ENCODE peak calls at places on chromosomes 16 and 17, in four cellular contexts. T is GM12864, U is brain microvascular endothelial cell, I is endodermal cell. C is an unnamed sample.

GRCh38 chr17:83072600-83073358 is 6.6 kb upstream of the METRNL start:
- DNase-seq in T (no peak), U (no peak), I (peak), C (no peak)

GRCh38 chr16:85394511-85395206 is 218.5 kb upstream of the GSE1 start:
- DNase-seq in T (no peak), U (no peak), I (no peak), C (no peak)

GRCh38 chr17:43558805-43559160 is 12.6 kb upstream of the ETV4 start:
- DNase-seq in T (no peak), U (no peak), I (no peak), C (no peak)

GRCh38 chr16:23141959-23142740 is 7.1 kb downstream of the USP31 start:
- DNase-seq in T (no peak), U (no peak), I (no peak), C (no peak)

GRCh38 chr17:82342361-82343079 is 9.0 kb upstream of the SECTM1 start:
- DNase-seq in T (no peak), U (no peak), I (no peak), C (no peak)

GRCh38 chr17:45640141-45640850 is 143.8 kb upstream of the CRHR1 start:
- DNase-seq in T (peak), U (peak), I (peak), C (peak)

GRCh38 chr16:71359431-71359830 is 908 bp downstream of the CALB2 start:
- DNase-seq in T (no peak), U (no peak), I (no peak), C (no peak)

GRCh38 chr17:50649042-50649908 is 14.6 kb downstream of the ABCC3 start:
- DNase-seq in T (no peak), U (no peak), I (no peak), C (no peak)

GRCh38 chr16:65453646-65454045 is 331.8 kb upstream of the CDH11 start:
- DNase-seq in T (no peak), U (no peak), I (no peak), C (no peak)

GRCh38 chr17:1727258-1727789 is 2.8 kb downstream of the WDR81 start:
- DNase-seq in T (no peak), U (no peak), I (no peak), C (no peak)

GRCh38 chr17:83195330-83196087 is 116.1 kb downstream of the METRNL start:
- DNase-seq in T (no peak), U (no peak), I (no peak), C (peak)